ENCODE peak calls at places on chromosomes 6 and 20, in ten cellular contexts. N, M, S, D, X, V, Q, B, P and L are unnamed samples. For H3K36me3, the result is how much of the 10 kb centered on the place peaks cover.

GRCh38 chr20:1632228-1632577 is 12.4 kb upstream of the SIRPB1 start:
- DNase-seq in N (no peak), D (no peak), P (no peak), X (no peak), Q (no peak), M (no peak), B (no peak), S (no peak), V (no peak), L (no peak)

GRCh38 chr6:26045046-26045938 is 41.9 kb upstream of the HFE start:
- DNase-seq in D (peak), V (no peak), X (peak), N (peak), B (peak), Q (peak), P (peak), M (peak), S (peak), L (no peak)

GRCh38 chr6:113969888-113970807 is 800 bp downstream of the HDAC2 start:
- DNase-seq in D (peak), V (no peak), P (no peak), S (peak), N (peak), Q (no peak), B (no peak), X (peak), M (peak), L (peak)

GRCh38 chr20:20333866-20334265 is 34.0 kb upstream of the INSM1 start:
- DNase-seq in D (no peak), V (no peak), B (no peak), S (no peak), M (no peak), N (no peak), Q (no peak), P (no peak), X (no peak), L (no peak)

GRCh38 chr20:25484224-25484846 is 76.9 kb downstream of the GINS1 start:
- DNase-seq in Q (no peak), N (no peak), X (no peak), V (no peak), B (no peak), M (no peak), D (no peak), S (no peak), P (no peak), L (no peak)

GRCh38 chr20:49610701-49611538 is 43.0 kb upstream of the PTGIS start:
- DNase-seq in B (no peak), P (no peak), N (no peak), V (peak), X (peak), M (peak), D (peak), S (peak), Q (peak), L (peak)

GRCh38 chr20:46192376-46192944 is 74.3 kb downstream of the CD40 start:
- DNase-seq in D (peak), N (no peak), X (no peak), Q (no peak), P (no peak), M (no peak), B (no peak), V (no peak), S (no peak), L (no peak)

GRCh38 chr20:59063358-59064213 is 21.0 kb upstream of the PRELID3B start:
- DNase-seq in Q (peak), X (no peak), P (no peak), D (peak), V (no peak), B (no peak), M (no peak), S (no peak), N (no peak), L (no peak)

GRCh38 chr20:22770240-22770800 is 185.9 kb upstream of the FOXA2 start:
- DNase-seq in X (no peak), N (no peak), B (no peak), S (no peak), D (no peak), Q (no peak), V (no peak), M (no peak), P (no peak), L (no peak)

GRCh38 chr20:24697411-24697810 is 228.0 kb downstream of the SYNDIG1 start:
- DNase-seq in P (no peak), X (no peak), D (no peak), B (no peak), N (no peak), M (no peak), Q (no peak), S (no peak), V (no peak), L (no peak)

GRCh38 chr6:128305228-128305627 is 215.2 kb downstream of the PTPRK start:
- DNase-seq in P (no peak), B (peak), D (no peak), X (no peak), M (no peak), V (no peak), N (no peak), S (no peak), Q (no peak), L (no peak)

GRCh38 chr6:14312497-14312896 is 194.9 kb downstream of the CD83 start:
- DNase-seq in P (no peak), V (no peak), S (no peak), B (no peak), D (no peak), Q (no peak), N (no peak), M (no peak), X (no peak), L (no peak)

GRCh38 chr6:54267798-54268197 is 40.4 kb upstream of the TINAG start:
- DNase-seq in P (no peak), N (no peak), M (no peak), X (peak), Q (peak), B (no peak), D (peak), V (no peak), S (peak), L (peak)

GRCh38 chr6:16377470-16377869 is 139.1 kb downstream of the GMPR start:
- DNase-seq in Q (no peak), B (no peak), D (no peak), V (no peak), X (no peak), P (no peak), M (no peak), N (peak), S (no peak), L (no peak)

GRCh38 chr6:31587791-31588777 is 2.0 kb downstream of the LST1 start:
- DNase-seq in B (no peak), D (no peak), M (no peak), Q (no peak), P (no peak), S (no peak), V (no peak), N (no peak), X (no peak), L (no peak)

GRCh38 chr6:84774174-84775158 is 10.1 kb upstream of the TBX18 start:
- DNase-seq in X (peak), Q (peak), P (no peak), V (no peak), N (peak), M (no peak), D (peak), S (peak), B (no peak), L (peak)

GRCh38 chr20:61185181-61185580 is 66.9 kb upstream of the CDH4 start:
- DNase-seq in Q (no peak), S (no peak), M (no peak), V (no peak), P (no peak), N (no peak), X (no peak), B (no peak), D (no peak), L (no peak)

GRCh38 chr6:105593056-105593455 is 190.2 kb upstream of the PREP start:
- DNase-seq in V (no peak), B (no peak), Q (no peak), N (no peak), D (no peak), P (no peak), X (no peak), S (no peak), M (no peak), L (no peak)

GRCh38 chr6:4208158-4208557 is 72.8 kb upstream of the ECI2 start:
- DNase-seq in M (no peak), Q (no peak), N (no peak), V (no peak), S (no peak), D (no peak), B (no peak), X (no peak), P (no peak), L (no peak)

GRCh38 chr6:38176797-38177751 is 357.5 kb downstream of the ZFAND3 start:
- DNase-seq in Q (peak), B (no peak), S (peak), D (no peak), N (no peak), M (no peak), P (no peak), X (no peak), V (no peak), L (no peak)

GRCh38 chr6:87907521-87907920 is 140.1 kb upstream of the SPACA1 start:
- DNase-seq in B (peak), M (no peak), Q (peak), S (no peak), V (no peak), D (no peak), X (no peak), P (no peak), N (no peak), L (no peak)

GRCh38 chr6:69026715-69027114 is 391.6 kb downstream of the ADGRB3 start:
- DNase-seq in D (no peak), Q (no peak), V (no peak), M (no peak), B (no peak), N (no peak), X (no peak), P (no peak), S (no peak), L (no peak)

GRCh38 chr20:13243826-13244376 is 22.8 kb downstream of the ISM1 start:
- DNase-seq in D (no peak), V (no peak), P (no peak), M (no peak), N (no peak), X (no peak), S (no peak), Q (peak), B (no peak), L (no peak)

GRCh38 chr6:156359912-156360311 is 417.3 kb upstream of the ARID1B start:
- DNase-seq in P (no peak), M (no peak), N (no peak), S (no peak), V (peak), Q (no peak), X (no peak), B (no peak), D (no peak), L (no peak)

GRCh38 chr6:42084889-42085288 is 34.6 kb downstream of the TAF8 start:
- DNase-seq in P (no peak), S (no peak), Q (no peak), D (no peak), X (no peak), N (no peak), V (no peak), B (no peak), M (no peak), L (no peak)
- TF ChIP-seq CTCF in P (no peak), S (no peak), Q (no peak), D (peak), X (no peak), N (no peak), V (no peak), B (no peak), M (no peak), L (no peak)

DNA sequence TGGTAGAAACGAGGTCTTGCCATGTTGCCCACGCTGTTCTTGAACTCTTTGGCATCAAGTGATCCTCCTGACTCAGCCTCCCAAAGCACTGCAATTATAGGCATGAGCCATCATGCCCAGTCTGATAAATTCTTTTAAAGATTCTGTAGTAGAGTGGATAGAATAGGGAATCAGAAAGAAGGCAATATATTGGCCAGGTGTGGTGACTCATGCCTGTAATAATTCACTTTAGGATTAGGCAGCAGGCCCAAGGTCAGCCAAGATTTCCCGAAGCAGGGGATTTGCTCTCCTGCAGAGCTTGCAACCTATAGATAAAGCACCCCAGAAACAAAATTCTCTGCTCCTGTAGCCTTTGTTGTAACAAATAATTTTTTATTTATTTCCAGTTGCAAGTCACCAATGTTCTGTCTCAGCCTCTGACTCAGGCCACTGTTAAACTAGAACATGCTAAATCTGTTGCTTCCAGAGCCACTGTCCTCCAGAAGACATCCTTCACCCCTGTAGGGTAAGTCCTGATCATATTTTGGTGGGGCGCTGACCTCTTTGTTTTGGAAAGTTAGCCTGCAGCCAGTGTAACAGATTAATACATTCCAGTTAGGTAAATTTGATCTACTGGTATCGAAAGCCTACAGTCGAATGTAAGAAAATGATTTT is 30.4 kb upstream of the MROH8 start:
- DNase-seq in S (peak), M (no peak), P (no peak), V (no peak), N (peak), X (peak), D (no peak), B (no peak), Q (no peak), L (no peak)
- H3K36me3 ChIP-seq in S (under half), M (half or more), P (under half), V (half or more), N (half or more), X (under half), D (half or more), B (under half), Q (half or more), L (under half)

GRCh38 chr6:2768696-2769095 is 3.5 kb downstream of the WRNIP1 start:
- DNase-seq in Q (no peak), V (no peak), M (no peak), P (no peak), X (no peak), N (no peak), D (no peak), B (no peak), S (no peak), L (no peak)
- H3K4me3 ChIP-seq in Q (no peak), V (no peak), M (no peak), P (peak), X (no peak), N (peak), D (peak), B (no peak), S (no peak), L (no peak)

DNA sequence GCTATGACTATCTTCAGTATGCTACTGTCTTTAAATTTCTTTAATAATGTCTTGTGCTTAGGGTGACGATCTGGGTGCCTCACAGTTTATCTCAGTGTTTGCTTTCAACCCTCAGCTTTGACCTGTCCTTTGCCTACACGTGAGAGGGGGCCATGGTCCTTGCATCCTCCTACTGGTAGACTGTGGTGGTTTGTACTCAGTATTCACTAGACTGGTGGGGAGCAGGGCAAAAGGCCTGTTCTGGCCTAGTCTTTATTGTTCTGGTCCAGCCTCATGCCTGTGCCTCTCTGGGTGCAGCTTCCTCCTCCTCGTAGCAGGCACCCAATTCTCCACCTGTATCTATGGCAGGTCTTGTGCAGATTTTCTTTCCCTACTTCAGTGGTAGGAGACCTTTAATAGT is 354.9 kb downstream of the CD109 start:
- DNase-seq in N (no peak), V (no peak), P (no peak), B (no peak), D (no peak), M (no peak), S (no peak), X (no peak), Q (no peak), L (no peak)
- TF ChIP-seq CTCF in N (no peak), V (peak), P (no peak), B (no peak), D (no peak), M (no peak), S (no peak), X (no peak), Q (no peak), L (no peak)

GRCh38 chr20:34098570-34098969 is 13.5 kb downstream of the EIF2S2 start:
- DNase-seq in B (no peak), P (no peak), Q (no peak), X (no peak), S (no peak), V (no peak), D (no peak), M (no peak), N (no peak), L (no peak)

GRCh38 chr20:34095825-34096224 is 16.2 kb downstream of the EIF2S2 start:
- DNase-seq in N (no peak), V (no peak), P (no peak), M (no peak), B (no peak), Q (no peak), D (no peak), X (no peak), S (no peak), L (no peak)

GRCh38 chr20:34099675-34100074 is 12.4 kb downstream of the EIF2S2 start:
- DNase-seq in V (no peak), Q (no peak), P (no peak), X (no peak), B (no peak), N (no peak), M (no peak), S (no peak), D (no peak), L (no peak)

GRCh38 chr20:34093895-34094294 is 18.1 kb downstream of the EIF2S2 start:
- DNase-seq in X (no peak), M (no peak), D (no peak), V (no peak), N (no peak), S (no peak), P (no peak), B (no peak), Q (no peak), L (no peak)

DNA sequence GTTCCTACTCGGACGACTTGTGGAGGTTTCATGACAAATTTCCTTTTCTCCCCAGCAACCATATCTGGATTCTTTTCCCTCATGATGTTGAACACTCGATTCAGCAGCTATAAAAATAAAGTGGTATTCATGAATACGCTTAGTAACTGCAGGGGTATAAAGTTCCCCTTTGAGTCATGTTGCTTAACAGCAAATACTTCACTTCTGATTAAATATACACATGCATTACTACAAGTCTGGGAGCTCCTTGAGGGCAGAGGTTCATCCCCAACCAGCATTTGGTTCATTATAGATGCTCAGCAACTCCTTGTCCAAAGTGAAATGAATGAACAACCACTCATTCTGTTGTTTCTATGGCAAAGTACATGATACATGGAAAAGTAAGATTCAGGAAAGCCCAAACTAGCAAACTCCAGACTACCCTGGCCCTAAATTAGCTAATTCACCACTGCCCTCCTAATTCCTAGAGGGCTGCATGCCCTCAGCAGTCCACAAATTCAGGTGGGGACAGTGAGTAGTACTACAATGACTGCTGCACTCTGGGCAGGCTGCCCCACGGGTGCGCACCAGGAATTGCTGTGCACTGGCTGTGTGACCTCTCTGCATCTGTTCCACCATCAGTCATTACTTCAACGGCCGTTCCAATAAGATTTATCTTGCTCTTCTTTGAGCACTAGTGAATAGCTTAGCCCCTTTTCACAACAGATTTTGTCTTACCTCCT is 15.2 kb downstream of the EIF2S2 start:
- DNase-seq in X (no peak), B (no peak), P (no peak), D (no peak), S (no peak), Q (no peak), M (no peak), V (no peak), N (no peak), L (no peak)
- H3K36me3 ChIP-seq in X (under half), B (under half), P (half or more), D (half or more), S (under half), Q (half or more), M (half or more), V (half or more), N (half or more), L (under half)

GRCh38 chr6:121319112-121319553 is 15.1 kb downstream of the TBC1D32 start:
- DNase-seq in P (no peak), B (no peak), N (no peak), X (no peak), M (no peak), Q (no peak), V (no peak), D (no peak), S (no peak), L (no peak)
- H3K4me3 ChIP-seq in P (peak), B (no peak), N (no peak), X (peak), M (no peak), Q (no peak), V (no peak), D (no peak), S (no peak), L (no peak)

GRCh38 chr6:154958469-154958868 is 36.6 kb upstream of the TIAM2 start:
- DNase-seq in X (no peak), M (no peak), S (no peak), P (no peak), D (no peak), Q (no peak), B (no peak), N (no peak), V (no peak), L (no peak)

GRCh38 chr6:154953644-154954043 is 41.5 kb upstream of the TIAM2 start:
- DNase-seq in M (no peak), D (no peak), N (no peak), B (no peak), P (no peak), V (no peak), Q (no peak), S (no peak), X (no peak), L (no peak)

GRCh38 chr6:154954352-154954751 is 40.8 kb upstream of the TIAM2 start:
- DNase-seq in V (no peak), N (no peak), Q (no peak), X (no peak), D (no peak), S (no peak), M (no peak), P (no peak), B (no peak), L (no peak)

GRCh38 chr6:154960299-154960796 is 34.8 kb upstream of the TIAM2 start:
- DNase-seq in X (no peak), N (no peak), B (no peak), S (peak), V (no peak), M (peak), P (no peak), Q (no peak), D (no peak), L (no peak)

DNA sequence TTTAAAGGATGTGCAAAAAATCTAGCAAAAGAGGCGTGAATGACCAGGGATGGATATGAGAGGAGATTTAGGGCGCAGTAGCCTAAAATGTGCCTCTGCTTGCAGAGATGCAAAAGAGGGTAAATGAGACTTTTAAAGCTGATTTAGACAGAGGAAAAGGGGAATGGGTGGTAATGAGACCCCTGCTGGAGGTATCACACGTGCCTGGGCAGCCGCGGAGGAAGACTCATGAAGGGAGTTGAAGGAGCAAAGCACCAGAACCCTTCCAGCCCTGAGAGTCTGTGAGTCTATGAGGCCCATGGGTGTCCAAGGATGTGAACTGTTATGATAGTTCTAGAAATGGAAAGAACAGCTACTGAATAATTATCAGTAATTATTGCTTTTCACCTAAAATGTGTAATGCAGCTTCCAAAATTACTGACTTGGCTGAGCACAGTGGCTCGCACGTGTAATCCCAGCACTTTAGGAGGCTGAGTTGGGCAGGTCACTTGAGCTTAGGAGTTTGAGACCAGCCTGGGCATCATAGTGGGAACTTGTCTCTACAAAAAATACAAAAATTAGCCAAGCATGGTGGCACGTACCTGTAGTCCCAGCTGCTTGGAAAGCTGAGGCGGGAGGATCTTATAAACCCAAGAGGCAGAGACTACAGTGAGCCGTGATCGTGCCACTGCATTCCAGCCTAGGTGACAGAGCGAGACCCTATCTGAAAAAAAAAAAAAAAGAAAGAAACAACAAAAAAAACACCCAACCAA is 38.2 kb upstream of the TIAM2 start:
- DNase-seq in X (no peak), D (no peak), V (no peak), P (no peak), Q (no peak), M (no peak), N (no peak), S (no peak), B (no peak), L (no peak)
- TF ChIP-seq CTCF in X (no peak), D (no peak), V (peak), P (no peak), Q (no peak), M (no peak), N (no peak), S (no peak), B (no peak), L (no peak)

GRCh38 chr20:56636701-56637100 is 7.6 kb downstream of the TFAP2C start:
- DNase-seq in B (peak), D (no peak), M (no peak), Q (peak), X (no peak), N (no peak), P (no peak), V (no peak), S (no peak), L (no peak)
- H3K36me3 ChIP-seq in B (under half), D (under half), M (under half), Q (under half), X (under half), N (under half), P (under half), V (under half), S (under half), L (under half)